ENCODE peak calls at places on chromosomes 13 and 19, in five cellular contexts. M is transverse colon, Z is stomach, O is tibial nerve, N is IMR-90. W is an unnamed sample.

GRCh38 chr19:40623403-40624239 is 22.5 kb downstream of the LTBP4 start:
- DNase-seq in N (peak; percentile 18), M (peak; percentile 85), O (no peak), Z (no peak), W (peak; percentile 43)

GRCh38 chr19:41531438-41532311 is 44.3 kb upstream of the CEACAM21 start:
- DNase-seq in Z (peak; percentile 64), M (peak; percentile 74), N (peak; percentile 31), O (peak; percentile 85), W (no peak)

GRCh38 chr13:81664872-81665271 is 1323.9 kb upstream of the SPRY2 start:
- DNase-seq in Z (no peak), M (no peak), N (no peak), O (no peak), W (no peak)

GRCh38 chr13:83780201-83780600 is 102.1 kb downstream of the SLITRK1 start:
- DNase-seq in O (no peak), Z (no peak), N (peak; percentile 15), M (no peak), W (peak; percentile 27)

GRCh38 chr13:83378901-83379300 is 503.4 kb downstream of the SLITRK1 start:
- DNase-seq in Z (no peak), O (no peak), N (peak; percentile 47), M (no peak), W (no peak)

GRCh38 chr13:106259928-106260327 is 275.5 kb downstream of the EFNB2 start:
- DNase-seq in M (no peak), Z (no peak), O (no peak), N (no peak), W (no peak)

GRCh38 chr13:42116225-42116624 is 67.8 kb downstream of the DGKH start:
- DNase-seq in N (no peak), Z (no peak), O (no peak), M (no peak), W (no peak)

GRCh38 chr13:44869167-44869566 is 120.1 kb downstream of the NUFIP1 start:
- DNase-seq in O (no peak), Z (no peak), M (no peak), N (no peak), W (no peak)

GRCh38 chr13:20492641-20493040 is 33.0 kb downstream of the CRYL1 start:
- DNase-seq in N (peak; percentile 65), O (no peak), M (peak; percentile 30), Z (no peak), W (peak; percentile 46)

GRCh38 chr19:20858218-20858617 is 64.8 kb upstream of the ZNF85 start:
- DNase-seq in M (no peak), Z (no peak), N (no peak), O (no peak), W (no peak)

GRCh38 chr13:102195566-102196462 is 206.0 kb downstream of the FGF14 start:
- DNase-seq in Z (no peak), O (no peak), M (no peak), N (peak; percentile 47), W (no peak)

GRCh38 chr19:12891553-12892021 is 627 bp downstream of the GCDH start:
- DNase-seq in M (no peak), N (no peak), O (no peak), Z (no peak), W (peak; percentile 20)

GRCh38 chr19:56076413-56076998 is 44.6 kb downstream of the ZNF787 start:
- DNase-seq in Z (peak; percentile 72), M (peak; percentile 67), N (peak; percentile 50), O (peak; percentile 78), W (peak; percentile 48)

GRCh38 chr13:60273971-60274370 is 110.2 kb upstream of the DIAPH3 start:
- DNase-seq in O (no peak), N (no peak), M (no peak), Z (no peak), W (no peak)

GRCh38 chr19:14237011-14237941 is 31.3 kb upstream of the ADGRL1 start:
- DNase-seq in O (no peak), N (no peak), M (no peak), Z (no peak), W (no peak)

GRCh38 chr19:12952488-12953455 is 4.3 kb downstream of the GADD45GIP1 start:
- DNase-seq in N (peak; percentile 88), O (no peak), M (no peak), Z (no peak), W (no peak)

GRCh38 chr19:35090795-35091214 is 24.8 kb upstream of the FXYD3 start:
- DNase-seq in N (no peak), O (no peak), M (no peak), Z (peak; percentile 61), W (no peak)

GRCh38 chr19:2575734-2576481 is 100.0 kb downstream of the GADD45B start:
- DNase-seq in O (peak; percentile 84), M (peak; percentile 42), N (peak; percentile 69), Z (peak; percentile 66), W (peak; percentile 79)

GRCh38 chr19:45564131-45564780 is 20.3 kb downstream of the OPA3 start:
- DNase-seq in Z (no peak), N (no peak), O (no peak), M (no peak), W (no peak)

GRCh38 chr13:30158774-30159445 is 148.4 kb downstream of the KATNAL1 start:
- DNase-seq in N (peak; percentile 71), Z (peak; percentile 53), O (peak; percentile 64), M (no peak), W (no peak)

GRCh38 chr13:99980201-99981114 is 1.1 kb upstream of the ZIC2 start:
- DNase-seq in O (no peak), M (peak; percentile 69), Z (peak; percentile 69), N (peak; percentile 43), W (no peak)

GRCh38 chr13:41905600-41906254 is 55.2 kb downstream of the VWA8 start:
- DNase-seq in O (no peak), M (no peak), Z (no peak), N (peak; percentile 48), W (peak; percentile 28)

GRCh38 chr13:49305824-49306425 is 58.2 kb downstream of the CDADC1 start:
- DNase-seq in N (no peak), M (no peak), Z (no peak), O (no peak), W (no peak)

DNA sequence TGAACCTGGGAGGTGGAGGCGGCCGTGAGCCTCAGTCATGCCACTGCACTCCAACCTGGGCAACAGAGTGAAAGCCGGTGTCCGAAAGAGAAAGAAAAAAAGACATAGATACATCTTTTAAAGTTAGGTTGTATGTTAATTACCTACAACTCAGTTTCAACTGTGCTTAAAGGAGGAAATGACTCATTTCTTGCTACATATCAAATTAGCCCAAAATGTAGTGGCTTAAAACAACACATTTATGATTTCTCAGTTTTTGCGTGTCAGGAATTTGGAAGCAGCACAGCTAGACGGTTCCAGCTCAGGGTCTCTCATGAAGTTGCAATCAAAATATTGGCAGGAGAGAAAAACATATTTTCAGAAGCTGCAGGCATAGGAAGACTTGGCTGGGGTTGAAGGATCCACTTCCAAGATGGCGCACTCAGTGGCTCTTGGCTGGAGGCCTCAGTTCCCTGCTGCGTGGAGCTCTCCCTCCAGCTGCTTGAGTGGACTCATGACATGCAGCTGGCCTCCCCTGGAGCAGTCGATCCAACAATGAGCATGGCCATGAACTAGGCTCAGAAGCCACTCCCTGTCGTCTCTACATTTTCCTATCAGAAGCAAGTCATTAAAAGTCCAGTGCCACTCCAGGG is 7.1 kb downstream of the LDLR start:
- DNase-seq in M (peak; percentile 33), Z (no peak), N (peak; percentile 47), O (no peak), W (no peak)
- H3K36me3 ChIP-seq in M (peaks cover 5% of the 10 kb centered on the region), Z (peaks cover 17% of the 10 kb centered on the region), N (peaks cover 19% of the 10 kb centered on the region), O (peaks cover 21% of the 10 kb centered on the region), W (peaks cover 55% of the 10 kb centered on the region)

DNA sequence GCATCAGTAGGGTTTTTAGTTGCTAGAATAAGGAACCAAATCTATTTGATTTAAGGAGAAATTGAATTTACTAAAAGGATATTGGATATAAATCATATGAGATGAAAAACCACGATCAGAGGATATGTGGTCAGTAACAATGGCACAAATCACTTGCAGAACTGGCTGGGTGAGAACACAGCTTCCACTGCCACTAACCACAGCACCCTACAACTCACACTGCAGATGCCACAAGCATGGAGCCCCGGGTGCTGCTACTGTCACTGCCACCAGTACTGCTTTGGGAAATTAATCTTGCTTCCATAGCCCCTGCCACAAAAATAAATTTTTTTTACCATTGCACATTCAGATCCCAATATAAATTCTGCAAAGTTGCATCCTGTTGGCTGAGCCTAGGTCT is 40.6 kb upstream of the KLF12 start:
- DNase-seq in M (no peak), O (no peak), N (no peak), Z (no peak), W (no peak)
- H3K36me3 ChIP-seq in M (no peaks in the 10 kb centered on the region), O (no peaks in the 10 kb centered on the region), N (no peaks in the 10 kb centered on the region), Z (no peaks in the 10 kb centered on the region), W (no peaks in the 10 kb centered on the region)

GRCh38 chr19:19278315-19278714 is 5.2 kb upstream of the TM6SF2 start:
- DNase-seq in O (no peak), M (no peak), N (no peak), Z (no peak), W (no peak)
- H3K36me3 ChIP-seq in O (peaks cover 90% of the 10 kb centered on the region), M (peaks cover 11% of the 10 kb centered on the region), N (peaks cover 55% of the 10 kb centered on the region), Z (peaks cover 83% of the 10 kb centered on the region), W (peaks cover 14% of the 10 kb centered on the region)

GRCh38 chr19:49805822-49806612 is 7.1 kb downstream of the FUZ start:
- DNase-seq in O (no peak), Z (no peak), M (no peak), N (no peak), W (no peak)
- H3K36me3 ChIP-seq in O (peaks cover 70% of the 10 kb centered on the region), Z (peaks cover 67% of the 10 kb centered on the region), M (peaks cover 7% of the 10 kb centered on the region), N (peaks cover 33% of the 10 kb centered on the region), W (peaks cover 14% of the 10 kb centered on the region)

GRCh38 chr19:1441022-1441426 is 2.8 kb downstream of the RPS15 start:
- DNase-seq in N (no peak), M (no peak), Z (no peak), O (no peak), W (no peak)

GRCh38 chr19:1440418-1440801 is 2.2 kb downstream of the RPS15 start:
- DNase-seq in N (no peak), M (no peak), O (no peak), Z (no peak), W (no peak)

GRCh38 chr19:1437609-1438008 is 587 bp upstream of the RPS15 start:
- DNase-seq in M (no peak), N (no peak), Z (no peak), O (no peak), W (no peak)

GRCh38 chr19:1438933-1439358 is 750 bp downstream of the RPS15 start:
- DNase-seq in N (no peak), Z (no peak), M (no peak), O (no peak), W (no peak)

GRCh38 chr19:1438035-1438932 is at the start of gene RPS15:
- DNase-seq in Z (peak; percentile 96), N (peak; percentile 94), O (peak; percentile 89), M (peak; percentile 97), W (peak; percentile 91)
- H3K36me3 ChIP-seq in Z (peaks cover 69% of the 10 kb centered on the region), N (peaks cover 52% of the 10 kb centered on the region), O (peaks cover 69% of the 10 kb centered on the region), M (peaks cover 31% of the 10 kb centered on the region), W (peaks cover 46% of the 10 kb centered on the region)

DNA sequence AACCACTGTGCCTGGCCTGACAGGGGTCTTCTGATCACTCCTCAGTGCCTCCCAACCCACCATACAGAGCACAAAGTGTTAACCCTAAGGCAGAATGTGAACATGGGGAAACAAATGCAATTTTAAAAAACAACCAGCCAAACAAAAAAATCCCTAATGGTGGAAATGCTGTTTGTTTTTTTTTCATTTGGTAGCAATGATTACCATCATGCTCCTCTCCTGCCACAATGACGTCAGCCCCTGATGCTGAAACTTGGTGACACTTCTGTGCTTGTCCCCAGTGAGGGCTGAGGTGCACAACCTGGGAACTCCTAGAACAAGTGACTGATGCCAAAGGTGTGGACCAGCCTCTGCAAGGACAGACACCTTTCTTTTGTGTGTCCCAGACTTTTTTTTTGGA is 4.0 kb upstream of the TSPAN16 start:
- DNase-seq in Z (no peak), M (no peak), N (no peak), O (no peak), W (no peak)
- H3K36me3 ChIP-seq in Z (no peaks in the 10 kb centered on the region), M (no peaks in the 10 kb centered on the region), N (no peaks in the 10 kb centered on the region), O (no peaks in the 10 kb centered on the region), W (no peaks in the 10 kb centered on the region)

GRCh38 chr19:54108496-54108895 is 5.8 kb downstream of the NDUFA3 start:
- DNase-seq in Z (no peak), O (no peak), N (no peak), M (no peak), W (no peak)
- H3K36me3 ChIP-seq in Z (peaks cover 78% of the 10 kb centered on the region), O (peaks cover 82% of the 10 kb centered on the region), N (peaks cover 50% of the 10 kb centered on the region), M (peaks cover 34% of the 10 kb centered on the region), W (peaks cover 47% of the 10 kb centered on the region)